ENCODE peak calls at places on chromosomes 6 and 20, in nine cellular contexts. Z is lower lobe of right lung, W is tibial artery, S is ovary, Y is neural crest cell, M is pancreas, N is PC-3, B is BJ, A is prostate gland. H is an unnamed sample.

GRCh38 chr6:108850669-108851467 is 2.6 kb downstream of the ARMC2 start:
- DNase-seq in A (no peak), W (peak), B (no peak), M (peak), S (peak), Z (peak), N (no peak), Y (no peak), H (no peak)

GRCh38 chr20:869606-870005 is 36.1 kb downstream of the FAM110A start:
- DNase-seq in M (no peak), N (no peak), S (no peak), Y (no peak), B (no peak), W (no peak), A (no peak), Z (no peak), H (no peak)

GRCh38 chr6:163341671-163342070 is 72.8 kb upstream of the QKI start:
- DNase-seq in Y (no peak), M (no peak), Z (no peak), A (no peak), S (no peak), B (no peak), N (no peak), W (no peak), H (no peak)

GRCh38 chr6:135577059-135577538 is 79.6 kb upstream of the AHI1 start:
- DNase-seq in A (no peak), M (no peak), B (no peak), Z (no peak), S (no peak), W (no peak), Y (no peak), N (no peak), H (no peak)

GRCh38 chr20:38286586-38287502 is 17.1 kb upstream of the BPI start:
- DNase-seq in S (no peak), B (no peak), W (no peak), Y (peak), M (no peak), Z (no peak), N (no peak), A (no peak), H (no peak)

GRCh38 chr6:147149826-147150225 is 54.4 kb upstream of the STXBP5 start:
- DNase-seq in B (no peak), N (no peak), W (no peak), M (no peak), S (no peak), Y (no peak), A (no peak), Z (no peak), H (no peak)

GRCh38 chr6:16413399-16413798 is 175.0 kb downstream of the GMPR start:
- DNase-seq in A (no peak), S (no peak), M (no peak), Y (no peak), Z (no peak), N (no peak), W (no peak), B (no peak), H (no peak)

GRCh38 chr6:3424185-3424927 is 32.5 kb downstream of the SLC22A23 start:
- DNase-seq in S (no peak), Y (no peak), N (no peak), M (no peak), W (no peak), A (no peak), B (no peak), Z (no peak), H (no peak)

GRCh38 chr6:92132957-92133356 is 1286.4 kb downstream of the EPHA7 start:
- DNase-seq in M (no peak), Z (no peak), W (no peak), N (no peak), B (no peak), S (no peak), Y (no peak), A (no peak), H (no peak)

GRCh38 chr6:107763959-107764358 is 60.2 kb downstream of the SCML4 start:
- DNase-seq in A (no peak), Z (no peak), M (no peak), W (no peak), B (no peak), N (no peak), Y (no peak), S (no peak), H (no peak)

GRCh38 chr6:136335736-136336362 is 46.2 kb upstream of the BCLAF1 start:
- DNase-seq in Z (no peak), S (peak), M (no peak), B (no peak), Y (no peak), A (no peak), N (no peak), W (no peak), H (no peak)

GRCh38 chr6:4102687-4103244 is 23.8 kb upstream of the FAM217A start:
- DNase-seq in S (no peak), A (peak), N (no peak), Y (no peak), M (no peak), W (no peak), B (no peak), Z (no peak), H (no peak)

GRCh38 chr6:31794866-31795615 is 511 bp downstream of the VARS1 start:
- DNase-seq in Z (no peak), S (no peak), N (no peak), M (no peak), Y (no peak), W (no peak), A (peak), B (no peak), H (no peak)

GRCh38 chr6:37636112-37636511 is 61.6 kb downstream of the MDGA1 start:
- DNase-seq in Y (no peak), N (no peak), W (no peak), Z (no peak), M (no peak), A (no peak), B (no peak), S (no peak), H (no peak)

GRCh38 chr6:168616807-168617756 is 176.1 kb downstream of the SMOC2 start:
- DNase-seq in W (no peak), S (peak), N (no peak), A (no peak), B (no peak), Y (no peak), M (no peak), Z (no peak), H (no peak)

GRCh38 chr6:153816306-153816845 is 222.7 kb upstream of the OPRM1 start:
- DNase-seq in A (no peak), Y (no peak), W (no peak), Z (no peak), B (no peak), M (peak), N (no peak), S (no peak), H (no peak)

GRCh38 chr6:46895930-46896329 is 25.8 kb downstream of the ADGRF5 start:
- DNase-seq in W (no peak), A (no peak), N (no peak), M (no peak), B (no peak), Y (no peak), Z (no peak), S (no peak), H (no peak)

GRCh38 chr6:894274-894673 is 201.3 kb upstream of the EXOC2 start:
- DNase-seq in W (no peak), S (no peak), B (no peak), Z (no peak), N (no peak), Y (no peak), M (no peak), A (no peak), H (peak)

GRCh38 chr20:7856756-7857155 is 83.5 kb downstream of the HAO1 start:
- DNase-seq in M (no peak), Z (no peak), A (no peak), W (no peak), Y (no peak), N (peak), B (no peak), S (no peak), H (no peak)

GRCh38 chr6:90078513-90079289 is 184.4 kb downstream of the GJA10 start:
- DNase-seq in W (no peak), A (no peak), M (no peak), Y (no peak), N (no peak), S (no peak), B (no peak), Z (no peak), H (no peak)

GRCh38 chr6:9248125-9248524 is 812.8 kb upstream of the SLC35B3 start:
- DNase-seq in M (no peak), Z (no peak), N (peak), Y (no peak), S (no peak), W (no peak), A (no peak), B (no peak), H (no peak)

GRCh38 chr6:26170951-26171841 is 84.0 kb downstream of the HFE start:
- DNase-seq in W (no peak), B (no peak), A (no peak), N (no peak), M (no peak), Z (no peak), Y (no peak), S (no peak), H (no peak)

GRCh38 chr20:23446505-23446904 is 6.2 kb downstream of the CST11 start:
- DNase-seq in B (no peak), M (peak), W (no peak), Y (peak), A (no peak), Z (no peak), N (peak), S (no peak), H (peak)

GRCh38 chr20:26243731-26244130 is 547.1 kb upstream of the ZNF337 start:
- DNase-seq in N (no peak), S (no peak), Z (no peak), A (no peak), Y (no peak), B (no peak), W (no peak), M (no peak), H (no peak)

GRCh38 chr20:23132930-23133559 is 46.9 kb upstream of the CD93 start:
- DNase-seq in B (no peak), Z (peak), Y (no peak), S (no peak), M (no peak), N (no peak), W (peak), A (no peak), H (peak)

GRCh38 chr6:146498309-146498708 is 45.3 kb upstream of the RAB32 start:
- DNase-seq in M (no peak), S (no peak), A (no peak), Y (no peak), Z (no peak), W (no peak), B (no peak), N (no peak), H (no peak)

GRCh38 chr6:13250703-13251102 is 77.6 kb downstream of the TBC1D7 start:
- DNase-seq in N (no peak), Y (no peak), M (no peak), Z (no peak), S (no peak), B (no peak), A (no peak), W (no peak), H (no peak)

GRCh38 chr6:22613695-22614094 is 44.3 kb downstream of the HDGFL1 start:
- DNase-seq in S (no peak), N (no peak), B (peak), W (no peak), A (no peak), M (no peak), Z (no peak), Y (no peak), H (no peak)

GRCh38 chr20:33947709-33948295 is 45.9 kb upstream of the RALY start:
- DNase-seq in A (no peak), M (no peak), Y (peak), W (no peak), N (peak), B (no peak), Z (no peak), S (no peak), H (peak)

GRCh38 chr20:17610566-17611289 is 40.9 kb downstream of the DSTN start:
- DNase-seq in M (no peak), A (no peak), B (no peak), W (peak), S (peak), Z (peak), Y (no peak), N (no peak), H (no peak)

GRCh38 chr6:136225496-136225895 is 24.6 kb downstream of the MTFR2 start:
- DNase-seq in A (no peak), M (no peak), W (no peak), B (no peak), Y (no peak), S (no peak), N (no peak), Z (no peak), H (no peak)

GRCh38 chr6:153170511-153170910 is 39.4 kb upstream of the RGS17 start:
- DNase-seq in N (peak), S (no peak), W (no peak), Z (no peak), Y (no peak), B (no peak), M (no peak), A (no peak), H (no peak)

GRCh38 chr6:36839819-36840379 is 655 bp upstream of the CPNE5 start:
- DNase-seq in Z (peak), N (peak), Y (peak), A (no peak), B (no peak), S (peak), W (no peak), M (no peak), H (peak)

GRCh38 chr6:95133578-95133977 is 443.8 kb upstream of the MANEA start:
- DNase-seq in B (no peak), N (peak), Z (no peak), W (no peak), S (no peak), Y (no peak), A (no peak), M (no peak), H (peak)

GRCh38 chr6:156564128-156564806 is 212.9 kb upstream of the ARID1B start:
- DNase-seq in N (peak), B (no peak), S (peak), W (peak), A (peak), Z (peak), M (peak), Y (peak), H (peak)
- TF ChIP-seq CTCF in N (peak), B (peak), S (peak), W (peak), A (peak), Z (peak), M (peak), Y (peak), H (peak)

DNA sequence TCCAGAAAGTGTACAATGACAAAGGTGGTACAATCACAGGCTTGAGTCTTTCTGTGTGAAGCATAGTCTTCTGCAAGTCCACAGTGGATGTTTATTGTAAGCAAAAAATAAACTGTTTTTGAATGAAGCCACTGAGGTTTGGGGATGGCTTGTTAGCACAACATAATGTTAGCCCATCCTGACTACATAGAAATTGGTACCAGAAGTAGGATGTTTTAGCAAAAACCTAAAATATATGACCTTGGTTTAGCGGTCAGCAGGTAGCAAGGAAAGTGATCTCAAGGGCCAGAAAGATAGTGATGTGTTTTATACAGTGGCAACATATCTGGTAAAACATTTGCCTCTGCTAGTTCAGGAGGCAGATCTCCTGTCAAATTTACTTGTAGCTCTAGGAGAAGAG is 15.8 kb downstream of the PLAGL1 start:
- DNase-seq in M (no peak), S (no peak), W (no peak), B (no peak), N (no peak), Z (no peak), Y (no peak), A (no peak), H (no peak)
- TF ChIP-seq CTCF in M (no peak), S (no peak), W (no peak), B (no peak), N (no peak), Z (no peak), Y (no peak), A (no peak), H (no peak)

GRCh38 chr6:35195120-35195780 is 18.5 kb upstream of the SCUBE3 start:
- DNase-seq in A (no peak), N (peak), M (no peak), Y (no peak), B (no peak), S (no peak), Z (no peak), W (no peak), H (no peak)
- TF ChIP-seq CTCF in A (no peak), N (peak), M (no peak), Y (no peak), B (no peak), S (no peak), Z (no peak), W (no peak), H (no peak)

GRCh38 chr6:34143884-34144580 is 1.9 kb downstream of the GRM4 start:
- DNase-seq in S (no peak), Z (no peak), B (no peak), N (no peak), M (no peak), Y (peak), W (no peak), A (no peak), H (peak)
- TF ChIP-seq CTCF in S (no peak), Z (no peak), B (peak), N (peak), M (no peak), Y (peak), W (no peak), A (no peak), H (peak)

GRCh38 chr20:45306431-45306982 is at the start of gene RBPJL:
- DNase-seq in S (no peak), A (no peak), M (peak), W (no peak), Y (peak), N (no peak), B (no peak), Z (no peak), H (peak)

GRCh38 chr20:45309075-45309474 is 976 bp upstream of the MATN4 start:
- DNase-seq in N (no peak), S (no peak), W (no peak), B (no peak), M (no peak), Y (no peak), A (no peak), Z (no peak), H (no peak)

GRCh38 chr20:45305262-45305661 is 1.4 kb upstream of the RBPJL start:
- DNase-seq in N (no peak), W (no peak), Z (no peak), B (no peak), S (no peak), Y (no peak), M (peak), A (no peak), H (no peak)

GRCh38 chr20:45307076-45307645 is 521 bp downstream of the RBPJL start:
- DNase-seq in S (no peak), Y (no peak), N (no peak), B (no peak), M (no peak), Z (no peak), A (no peak), W (no peak), H (no peak)

GRCh38 chr20:45308078-45308778 is at the start of gene MATN4:
- DNase-seq in Y (no peak), M (peak), B (no peak), A (peak), N (no peak), Z (peak), S (no peak), W (no peak), H (no peak)
- TF ChIP-seq CTCF in Y (no peak), M (peak), B (no peak), A (no peak), N (no peak), Z (peak), S (no peak), W (no peak), H (no peak)

DNA sequence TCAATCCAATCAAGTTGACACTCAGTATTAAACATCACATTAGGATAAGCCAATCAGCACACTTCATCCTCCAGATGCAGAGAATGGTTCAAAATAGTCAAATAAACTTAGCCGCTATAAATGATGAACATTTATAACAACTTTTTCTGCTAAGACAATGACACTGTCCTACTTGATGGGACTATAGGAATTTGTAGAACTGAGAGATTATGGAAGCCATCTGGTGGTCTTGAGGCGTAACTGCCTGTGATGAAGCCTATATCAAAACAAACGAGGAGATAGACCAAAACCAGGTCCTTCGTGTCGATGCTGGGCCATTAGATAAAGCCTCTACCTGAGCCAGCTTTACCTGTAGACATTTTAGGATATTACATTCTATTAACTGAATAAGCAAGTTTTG is 631.1 kb downstream of the COL12A1 start:
- DNase-seq in Z (no peak), S (no peak), M (no peak), Y (no peak), B (no peak), W (no peak), A (no peak), N (peak), H (no peak)
- TF ChIP-seq CTCF in Z (peak), S (no peak), M (no peak), Y (peak), B (peak), W (no peak), A (no peak), N (peak), H (peak)

GRCh38 chr20:62874745-62875344 is 13.2 kb upstream of the TCFL5 start:
- DNase-seq in Z (no peak), W (no peak), N (no peak), B (no peak), M (no peak), A (no peak), S (no peak), Y (no peak), H (no peak)
- TF ChIP-seq CTCF in Z (no peak), W (no peak), N (no peak), B (no peak), M (no peak), A (no peak), S (no peak), Y (no peak), H (no peak)